ENCODE peak calls at places on chromosomes 2 and 18, in eight cellular contexts. One of them, this sample, is unnamed.

GRCh38 chr2:119305497-119306195 is 61.0 kb downstream of the C2orf76 start:
- DNase-seq in HS-5: no peak
- DNase-seq in activated T-cell treated with anti-CD3 and anti-CD28 coated beads for 1 hour: no peak
- DNase-seq in astrocyte of the spinal cord: no peak
- DNase-seq in A549: no peak
- DNase-seq in uterus: no peak
- DNase-seq in stimulated activated CD4-positive, alpha-beta T cell treated with anti-CD3 and anti-CD28 coated beads, Interleukin-1b, Interleukin-23, amount 100 ng/mL, for 48 hours: no peak
- DNase-seq in left lung: no peak
- DNase-seq in this sample: no peak

GRCh38 chr2:69798466-69798908 is 31.0 kb upstream of the GMCL1 start:
- DNase-seq in HS-5: no peak
- DNase-seq in activated T-cell treated with anti-CD3 and anti-CD28 coated beads for 1 hour: no peak
- DNase-seq in astrocyte of the spinal cord: peak
- DNase-seq in A549: no peak
- DNase-seq in uterus: peak
- DNase-seq in stimulated activated CD4-positive, alpha-beta T cell treated with anti-CD3 and anti-CD28 coated beads, Interleukin-1b, Interleukin-23, amount 100 ng/mL, for 48 hours: no peak
- DNase-seq in left lung: no peak
- DNase-seq in this sample: no peak

GRCh38 chr2:191682148-191682547 is 4.2 kb downstream of the NABP1 start:
- DNase-seq in HS-5: no peak
- DNase-seq in activated T-cell treated with anti-CD3 and anti-CD28 coated beads for 1 hour: no peak
- DNase-seq in astrocyte of the spinal cord: no peak
- DNase-seq in A549: no peak
- DNase-seq in uterus: no peak
- DNase-seq in stimulated activated CD4-positive, alpha-beta T cell treated with anti-CD3 and anti-CD28 coated beads, Interleukin-1b, Interleukin-23, amount 100 ng/mL, for 48 hours: no peak
- DNase-seq in left lung: no peak
- DNase-seq in this sample: no peak

GRCh38 chr2:19949071-19949470 is 40.8 kb downstream of the WDR35 start:
- DNase-seq in HS-5: no peak
- DNase-seq in activated T-cell treated with anti-CD3 and anti-CD28 coated beads for 1 hour: no peak
- DNase-seq in astrocyte of the spinal cord: peak
- DNase-seq in A549: no peak
- DNase-seq in uterus: no peak
- DNase-seq in stimulated activated CD4-positive, alpha-beta T cell treated with anti-CD3 and anti-CD28 coated beads, Interleukin-1b, Interleukin-23, amount 100 ng/mL, for 48 hours: no peak
- DNase-seq in left lung: no peak
- DNase-seq in this sample: no peak

GRCh38 chr2:126720647-126721046 is 64.7 kb downstream of the GYPC start:
- DNase-seq in HS-5: no peak
- DNase-seq in activated T-cell treated with anti-CD3 and anti-CD28 coated beads for 1 hour: no peak
- DNase-seq in astrocyte of the spinal cord: no peak
- DNase-seq in A549: no peak
- DNase-seq in uterus: no peak
- DNase-seq in stimulated activated CD4-positive, alpha-beta T cell treated with anti-CD3 and anti-CD28 coated beads, Interleukin-1b, Interleukin-23, amount 100 ng/mL, for 48 hours: peak
- DNase-seq in left lung: no peak
- DNase-seq in this sample: no peak

GRCh38 chr2:181742361-181742760 is 62.0 kb upstream of the NEUROD1 start:
- DNase-seq in HS-5: no peak
- DNase-seq in activated T-cell treated with anti-CD3 and anti-CD28 coated beads for 1 hour: no peak
- DNase-seq in astrocyte of the spinal cord: no peak
- DNase-seq in A549: no peak
- DNase-seq in uterus: no peak
- DNase-seq in stimulated activated CD4-positive, alpha-beta T cell treated with anti-CD3 and anti-CD28 coated beads, Interleukin-1b, Interleukin-23, amount 100 ng/mL, for 48 hours: no peak
- DNase-seq in left lung: no peak
- DNase-seq in this sample: no peak

GRCh38 chr2:172128484-172128883 is 25.8 kb upstream of the DLX2 start:
- DNase-seq in HS-5: no peak
- DNase-seq in activated T-cell treated with anti-CD3 and anti-CD28 coated beads for 1 hour: no peak
- DNase-seq in astrocyte of the spinal cord: no peak
- DNase-seq in A549: no peak
- DNase-seq in uterus: no peak
- DNase-seq in stimulated activated CD4-positive, alpha-beta T cell treated with anti-CD3 and anti-CD28 coated beads, Interleukin-1b, Interleukin-23, amount 100 ng/mL, for 48 hours: no peak
- DNase-seq in left lung: no peak
- DNase-seq in this sample: peak

GRCh38 chr2:159758239-159758638 is 39.8 kb downstream of the CD302 start:
- DNase-seq in HS-5: no peak
- DNase-seq in activated T-cell treated with anti-CD3 and anti-CD28 coated beads for 1 hour: no peak
- DNase-seq in astrocyte of the spinal cord: no peak
- DNase-seq in A549: no peak
- DNase-seq in uterus: no peak
- DNase-seq in stimulated activated CD4-positive, alpha-beta T cell treated with anti-CD3 and anti-CD28 coated beads, Interleukin-1b, Interleukin-23, amount 100 ng/mL, for 48 hours: no peak
- DNase-seq in left lung: no peak
- DNase-seq in this sample: no peak

GRCh38 chr18:27605107-27605834 is 420.2 kb upstream of the CHST9 start:
- DNase-seq in HS-5: peak
- DNase-seq in activated T-cell treated with anti-CD3 and anti-CD28 coated beads for 1 hour: no peak
- DNase-seq in astrocyte of the spinal cord: peak
- DNase-seq in A549: peak
- DNase-seq in uterus: peak
- DNase-seq in stimulated activated CD4-positive, alpha-beta T cell treated with anti-CD3 and anti-CD28 coated beads, Interleukin-1b, Interleukin-23, amount 100 ng/mL, for 48 hours: peak
- DNase-seq in left lung: peak
- DNase-seq in this sample: peak

GRCh38 chr18:9419956-9420631 is 55.2 kb upstream of the RALBP1 start:
- DNase-seq in HS-5: peak
- DNase-seq in activated T-cell treated with anti-CD3 and anti-CD28 coated beads for 1 hour: no peak
- DNase-seq in astrocyte of the spinal cord: peak
- DNase-seq in A549: no peak
- DNase-seq in uterus: no peak
- DNase-seq in stimulated activated CD4-positive, alpha-beta T cell treated with anti-CD3 and anti-CD28 coated beads, Interleukin-1b, Interleukin-23, amount 100 ng/mL, for 48 hours: no peak
- DNase-seq in left lung: no peak
- DNase-seq in this sample: no peak

GRCh38 chr2:186950694-186951093 is 101.7 kb upstream of the ZSWIM2 start:
- DNase-seq in HS-5: no peak
- DNase-seq in activated T-cell treated with anti-CD3 and anti-CD28 coated beads for 1 hour: no peak
- DNase-seq in astrocyte of the spinal cord: peak
- DNase-seq in A549: no peak
- DNase-seq in uterus: no peak
- DNase-seq in stimulated activated CD4-positive, alpha-beta T cell treated with anti-CD3 and anti-CD28 coated beads, Interleukin-1b, Interleukin-23, amount 100 ng/mL, for 48 hours: no peak
- DNase-seq in left lung: no peak
- DNase-seq in this sample: no peak

GRCh38 chr2:23107341-23107941 is 277.5 kb upstream of the KLHL29 start:
- DNase-seq in HS-5: no peak
- DNase-seq in activated T-cell treated with anti-CD3 and anti-CD28 coated beads for 1 hour: no peak
- DNase-seq in astrocyte of the spinal cord: no peak
- DNase-seq in A549: no peak
- DNase-seq in uterus: no peak
- DNase-seq in stimulated activated CD4-positive, alpha-beta T cell treated with anti-CD3 and anti-CD28 coated beads, Interleukin-1b, Interleukin-23, amount 100 ng/mL, for 48 hours: no peak
- DNase-seq in left lung: no peak
- DNase-seq in this sample: no peak

GRCh38 chr2:160914217-160914616 is 246.0 kb upstream of the TANK start:
- DNase-seq in HS-5: no peak
- DNase-seq in activated T-cell treated with anti-CD3 and anti-CD28 coated beads for 1 hour: no peak
- DNase-seq in astrocyte of the spinal cord: no peak
- DNase-seq in A549: no peak
- DNase-seq in uterus: no peak
- DNase-seq in stimulated activated CD4-positive, alpha-beta T cell treated with anti-CD3 and anti-CD28 coated beads, Interleukin-1b, Interleukin-23, amount 100 ng/mL, for 48 hours: no peak
- DNase-seq in left lung: no peak
- DNase-seq in this sample: no peak

GRCh38 chr2:42567806-42568429 is 514 bp upstream of the MTA3 start:
- DNase-seq in HS-5: no peak
- DNase-seq in activated T-cell treated with anti-CD3 and anti-CD28 coated beads for 1 hour: no peak
- DNase-seq in astrocyte of the spinal cord: peak
- DNase-seq in A549: no peak
- DNase-seq in uterus: peak
- DNase-seq in stimulated activated CD4-positive, alpha-beta T cell treated with anti-CD3 and anti-CD28 coated beads, Interleukin-1b, Interleukin-23, amount 100 ng/mL, for 48 hours: peak
- DNase-seq in left lung: peak
- DNase-seq in this sample: no peak

GRCh38 chr18:49628993-49629795 is 67.3 kb downstream of the LIPG start:
- DNase-seq in HS-5: no peak
- DNase-seq in activated T-cell treated with anti-CD3 and anti-CD28 coated beads for 1 hour: no peak
- DNase-seq in astrocyte of the spinal cord: no peak
- DNase-seq in A549: no peak
- DNase-seq in uterus: no peak
- DNase-seq in stimulated activated CD4-positive, alpha-beta T cell treated with anti-CD3 and anti-CD28 coated beads, Interleukin-1b, Interleukin-23, amount 100 ng/mL, for 48 hours: no peak
- DNase-seq in left lung: no peak
- DNase-seq in this sample: no peak

GRCh38 chr2:127064642-127065250 is 42.2 kb downstream of the BIN1 start:
- DNase-seq in HS-5: peak
- DNase-seq in activated T-cell treated with anti-CD3 and anti-CD28 coated beads for 1 hour: peak
- DNase-seq in astrocyte of the spinal cord: peak
- DNase-seq in A549: peak
- DNase-seq in uterus: peak
- DNase-seq in stimulated activated CD4-positive, alpha-beta T cell treated with anti-CD3 and anti-CD28 coated beads, Interleukin-1b, Interleukin-23, amount 100 ng/mL, for 48 hours: peak
- DNase-seq in left lung: peak
- DNase-seq in this sample: no peak

GRCh38 chr2:108128226-108128786 is 111.5 kb upstream of the SULT1C3 start:
- DNase-seq in HS-5: no peak
- DNase-seq in activated T-cell treated with anti-CD3 and anti-CD28 coated beads for 1 hour: no peak
- DNase-seq in astrocyte of the spinal cord: no peak
- DNase-seq in A549: no peak
- DNase-seq in uterus: no peak
- DNase-seq in stimulated activated CD4-positive, alpha-beta T cell treated with anti-CD3 and anti-CD28 coated beads, Interleukin-1b, Interleukin-23, amount 100 ng/mL, for 48 hours: no peak
- DNase-seq in left lung: no peak
- DNase-seq in this sample: no peak

GRCh38 chr2:107936427-107937359 is 49.6 kb upstream of the SLC5A7 start:
- DNase-seq in HS-5: no peak
- DNase-seq in activated T-cell treated with anti-CD3 and anti-CD28 coated beads for 1 hour: no peak
- DNase-seq in astrocyte of the spinal cord: no peak
- DNase-seq in A549: peak
- DNase-seq in uterus: no peak
- DNase-seq in stimulated activated CD4-positive, alpha-beta T cell treated with anti-CD3 and anti-CD28 coated beads, Interleukin-1b, Interleukin-23, amount 100 ng/mL, for 48 hours: no peak
- DNase-seq in left lung: no peak
- DNase-seq in this sample: no peak

GRCh38 chr2:105919191-105919811 is 174.6 kb downstream of the NCK2 start:
- DNase-seq in HS-5: no peak
- DNase-seq in activated T-cell treated with anti-CD3 and anti-CD28 coated beads for 1 hour: no peak
- DNase-seq in astrocyte of the spinal cord: no peak
- DNase-seq in A549: no peak
- DNase-seq in uterus: no peak
- DNase-seq in stimulated activated CD4-positive, alpha-beta T cell treated with anti-CD3 and anti-CD28 coated beads, Interleukin-1b, Interleukin-23, amount 100 ng/mL, for 48 hours: no peak
- DNase-seq in left lung: no peak
- DNase-seq in this sample: no peak

GRCh38 chr2:238061310-238062202 is 755 bp downstream of the SCLY start:
- DNase-seq in HS-5: peak
- DNase-seq in activated T-cell treated with anti-CD3 and anti-CD28 coated beads for 1 hour: peak
- DNase-seq in astrocyte of the spinal cord: peak
- DNase-seq in A549: peak
- DNase-seq in uterus: peak
- DNase-seq in stimulated activated CD4-positive, alpha-beta T cell treated with anti-CD3 and anti-CD28 coated beads, Interleukin-1b, Interleukin-23, amount 100 ng/mL, for 48 hours: peak
- DNase-seq in left lung: peak
- DNase-seq in this sample: no peak

GRCh38 chr2:3296182-3296972 is 81.2 kb downstream of the EIPR1 start:
- DNase-seq in HS-5: no peak
- DNase-seq in activated T-cell treated with anti-CD3 and anti-CD28 coated beads for 1 hour: no peak
- DNase-seq in astrocyte of the spinal cord: no peak
- DNase-seq in A549: no peak
- DNase-seq in uterus: no peak
- DNase-seq in stimulated activated CD4-positive, alpha-beta T cell treated with anti-CD3 and anti-CD28 coated beads, Interleukin-1b, Interleukin-23, amount 100 ng/mL, for 48 hours: no peak
- DNase-seq in left lung: no peak
- DNase-seq in this sample: no peak

GRCh38 chr2:234863043-234863934 is 88.5 kb upstream of the SH3BP4 start:
- DNase-seq in HS-5: no peak
- DNase-seq in activated T-cell treated with anti-CD3 and anti-CD28 coated beads for 1 hour: no peak
- DNase-seq in astrocyte of the spinal cord: peak
- DNase-seq in A549: peak
- DNase-seq in uterus: peak
- DNase-seq in stimulated activated CD4-positive, alpha-beta T cell treated with anti-CD3 and anti-CD28 coated beads, Interleukin-1b, Interleukin-23, amount 100 ng/mL, for 48 hours: no peak
- DNase-seq in left lung: no peak
- DNase-seq in this sample: no peak

GRCh38 chr2:240585681-240586197 is 795 bp upstream of the CAPN10 start:
- DNase-seq in HS-5: no peak
- DNase-seq in activated T-cell treated with anti-CD3 and anti-CD28 coated beads for 1 hour: no peak
- DNase-seq in astrocyte of the spinal cord: no peak
- DNase-seq in A549: no peak
- DNase-seq in uterus: no peak
- DNase-seq in stimulated activated CD4-positive, alpha-beta T cell treated with anti-CD3 and anti-CD28 coated beads, Interleukin-1b, Interleukin-23, amount 100 ng/mL, for 48 hours: no peak
- DNase-seq in left lung: no peak
- DNase-seq in this sample: no peak

GRCh38 chr18:50527636-50528307 is 32.1 kb upstream of the MAPK4 start:
- DNase-seq in HS-5: no peak
- DNase-seq in activated T-cell treated with anti-CD3 and anti-CD28 coated beads for 1 hour: no peak
- DNase-seq in astrocyte of the spinal cord: no peak
- DNase-seq in A549: no peak
- DNase-seq in uterus: no peak
- DNase-seq in stimulated activated CD4-positive, alpha-beta T cell treated with anti-CD3 and anti-CD28 coated beads, Interleukin-1b, Interleukin-23, amount 100 ng/mL, for 48 hours: no peak
- DNase-seq in left lung: peak
- DNase-seq in this sample: peak

GRCh38 chr18:10038268-10038667 is 124.5 kb downstream of the VAPA start:
- DNase-seq in HS-5: no peak
- DNase-seq in activated T-cell treated with anti-CD3 and anti-CD28 coated beads for 1 hour: no peak
- DNase-seq in astrocyte of the spinal cord: no peak
- DNase-seq in A549: no peak
- DNase-seq in uterus: peak
- DNase-seq in stimulated activated CD4-positive, alpha-beta T cell treated with anti-CD3 and anti-CD28 coated beads, Interleukin-1b, Interleukin-23, amount 100 ng/mL, for 48 hours: no peak
- DNase-seq in left lung: no peak
- DNase-seq in this sample: no peak

GRCh38 chr2:205245001-205245400 is 437.3 kb upstream of the NRP2 start:
- DNase-seq in HS-5: no peak
- DNase-seq in activated T-cell treated with anti-CD3 and anti-CD28 coated beads for 1 hour: no peak
- DNase-seq in astrocyte of the spinal cord: no peak
- DNase-seq in A549: no peak
- DNase-seq in uterus: no peak
- DNase-seq in stimulated activated CD4-positive, alpha-beta T cell treated with anti-CD3 and anti-CD28 coated beads, Interleukin-1b, Interleukin-23, amount 100 ng/mL, for 48 hours: no peak
- DNase-seq in left lung: no peak
- DNase-seq in this sample: no peak

GRCh38 chr18:73774836-73775509 is 372.7 kb downstream of the FBXO15 start:
- DNase-seq in HS-5: no peak
- DNase-seq in activated T-cell treated with anti-CD3 and anti-CD28 coated beads for 1 hour: no peak
- DNase-seq in astrocyte of the spinal cord: no peak
- DNase-seq in A549: peak
- DNase-seq in uterus: no peak
- DNase-seq in stimulated activated CD4-positive, alpha-beta T cell treated with anti-CD3 and anti-CD28 coated beads, Interleukin-1b, Interleukin-23, amount 100 ng/mL, for 48 hours: no peak
- DNase-seq in left lung: no peak
- DNase-seq in this sample: peak

GRCh38 chr2:43222472-43223146 is 3.8 kb downstream of the ZFP36L2 start:
- DNase-seq in HS-5: no peak
- DNase-seq in activated T-cell treated with anti-CD3 and anti-CD28 coated beads for 1 hour: no peak
- DNase-seq in astrocyte of the spinal cord: peak
- DNase-seq in A549: no peak
- DNase-seq in uterus: no peak
- DNase-seq in stimulated activated CD4-positive, alpha-beta T cell treated with anti-CD3 and anti-CD28 coated beads, Interleukin-1b, Interleukin-23, amount 100 ng/mL, for 48 hours: no peak
- DNase-seq in left lung: no peak
- DNase-seq in this sample: no peak

GRCh38 chr18:22977847-22978701 is 44.9 kb downstream of the RBBP8 start:
- DNase-seq in HS-5: peak
- DNase-seq in activated T-cell treated with anti-CD3 and anti-CD28 coated beads for 1 hour: no peak
- DNase-seq in astrocyte of the spinal cord: peak
- DNase-seq in A549: peak
- DNase-seq in uterus: no peak
- DNase-seq in stimulated activated CD4-positive, alpha-beta T cell treated with anti-CD3 and anti-CD28 coated beads, Interleukin-1b, Interleukin-23, amount 100 ng/mL, for 48 hours: no peak
- DNase-seq in left lung: no peak
- DNase-seq in this sample: no peak